ENCODE peak calls at places on chromosome 10, in six cellular contexts. R is A549, U is NB4, X is K562, V is GM12878, C is HepG2. B is an unnamed sample.
A peak's percentile ranks its signal among the peaks of the same experiment; 100 is the strongest.

GRCh38 chr10:63720072-63720537 is 198.9 kb downstream of the REEP3 start:
- DNase-seq in R (peak; percentile 57), U (peak; percentile 73), X (peak; percentile 60), V (peak; percentile 25), C (peak; percentile 48), B (peak; percentile 62)

GRCh38 chr10:89213191-89213808 is 6.2 kb upstream of the CH25H start:
- DNase-seq in R (peak; percentile 37), U (peak; percentile 54), X (peak; percentile 26), V (no peak), C (peak; percentile 13), B (peak; percentile 63)

GRCh38 chr10:4851846-4852245 is 25.8 kb downstream of the AKR1E2 start:
- DNase-seq in R (no peak), U (no peak), X (no peak), V (no peak), C (no peak), B (no peak)

GRCh38 chr10:24908793-24909423 is 43.5 kb downstream of the PRTFDC1 start:
- DNase-seq in R (peak; percentile 53), U (peak; percentile 45), X (no peak), V (no peak), C (peak; percentile 17), B (peak; percentile 55)

GRCh38 chr10:69901623-69902505 is 100.2 kb downstream of the COL13A1 start:
- DNase-seq in R (peak; percentile 52), U (peak; percentile 41), X (peak; percentile 78), V (no peak), C (peak; percentile 50), B (peak; percentile 71)

GRCh38 chr10:30581779-30582380 is 47.7 kb downstream of the LYZL2 start:
- DNase-seq in R (peak; percentile 72), U (peak; percentile 50), X (peak; percentile 71), V (no peak), C (peak; percentile 51), B (peak; percentile 70)

GRCh38 chr10:30433779-30434272 is at the start of gene MAP3K8:
- DNase-seq in R (peak; percentile 94), U (peak; percentile 94), X (peak; percentile 74), V (peak; percentile 84), C (peak; percentile 89), B (peak; percentile 97)

GRCh38 chr10:59346321-59346720 is 16.0 kb downstream of the FAM13C start:
- DNase-seq in R (no peak), U (no peak), X (no peak), V (no peak), C (no peak), B (no peak)

GRCh38 chr10:72077275-72077990 is 10.9 kb downstream of the SPOCK2 start:
- DNase-seq in R (no peak), U (no peak), X (no peak), V (no peak), C (no peak), B (no peak)

GRCh38 chr10:61842755-61843497 is 58.6 kb upstream of the ARID5B start:
- DNase-seq in R (no peak), U (no peak), X (no peak), V (no peak), C (no peak), B (no peak)

GRCh38 chr10:50991496-50992355 is 82.6 kb upstream of the PRKG1 start:
- DNase-seq in R (no peak), U (no peak), X (no peak), V (no peak), C (no peak), B (peak; percentile 37)

GRCh38 chr10:61642692-61643091 is 20.0 kb upstream of the CABCOCO1 start:
- DNase-seq in R (no peak), U (no peak), X (no peak), V (no peak), C (no peak), B (peak; percentile 96)

GRCh38 chr10:37488792-37489657 is 363.6 kb downstream of the ANKRD30A start:
- DNase-seq in R (peak; percentile 98), U (peak; percentile 99), X (no peak), V (no peak), C (peak; percentile 1), B (no peak)

GRCh38 chr10:49600781-49601400 is 9.2 kb upstream of the SLC18A3 start:
- DNase-seq in R (no peak), U (no peak), X (no peak), V (no peak), C (no peak), B (no peak)

GRCh38 chr10:129964611-129965417 is 740 bp upstream of the EBF3 start:
- DNase-seq in R (no peak), U (peak; percentile 80), X (no peak), V (no peak), C (no peak), B (no peak)

GRCh38 chr10:114157912-114158311 is 16.1 kb downstream of the CCDC186 start:
- DNase-seq in R (peak; percentile 22), U (no peak), X (no peak), V (no peak), C (no peak), B (no peak)

GRCh38 chr10:60911715-60912114 is 32.3 kb downstream of the RHOBTB1 start:
- DNase-seq in R (no peak), U (no peak), X (no peak), V (no peak), C (no peak), B (no peak)

GRCh38 chr10:1374501-1374900 is 318.3 kb downstream of the WDR37 start:
- DNase-seq in R (no peak), U (no peak), X (no peak), V (no peak), C (no peak), B (no peak)
- TF ChIP-seq MYC in R (no peak), U (no peak), X (no peak), V (no peak), C (no peak), B (no peak)

GRCh38 chr10:17737021-17737965 is 14.7 kb upstream of the TMEM236 start:
- DNase-seq in R (peak; percentile 30), U (peak; percentile 30), X (no peak), V (no peak), C (peak; percentile 24), B (peak; percentile 43)
- TF ChIP-seq MYC in R (no peak), U (no peak), X (no peak), V (no peak), C (no peak), B (no peak)

GRCh38 chr10:104791471-104791870 is 150.4 kb downstream of the SORCS3 start:
- DNase-seq in R (no peak), U (no peak), X (no peak), V (no peak), C (no peak), B (no peak)

GRCh38 chr10:104796817-104797216 is 155.7 kb downstream of the SORCS3 start:
- DNase-seq in R (no peak), U (no peak), X (no peak), V (no peak), C (no peak), B (no peak)

GRCh38 chr10:104795411-104795810 is 154.3 kb downstream of the SORCS3 start:
- DNase-seq in R (no peak), U (no peak), X (no peak), V (no peak), C (no peak), B (no peak)
- TF ChIP-seq MYC in R (no peak), U (no peak), X (no peak), V (no peak), C (no peak), B (no peak)

DNA sequence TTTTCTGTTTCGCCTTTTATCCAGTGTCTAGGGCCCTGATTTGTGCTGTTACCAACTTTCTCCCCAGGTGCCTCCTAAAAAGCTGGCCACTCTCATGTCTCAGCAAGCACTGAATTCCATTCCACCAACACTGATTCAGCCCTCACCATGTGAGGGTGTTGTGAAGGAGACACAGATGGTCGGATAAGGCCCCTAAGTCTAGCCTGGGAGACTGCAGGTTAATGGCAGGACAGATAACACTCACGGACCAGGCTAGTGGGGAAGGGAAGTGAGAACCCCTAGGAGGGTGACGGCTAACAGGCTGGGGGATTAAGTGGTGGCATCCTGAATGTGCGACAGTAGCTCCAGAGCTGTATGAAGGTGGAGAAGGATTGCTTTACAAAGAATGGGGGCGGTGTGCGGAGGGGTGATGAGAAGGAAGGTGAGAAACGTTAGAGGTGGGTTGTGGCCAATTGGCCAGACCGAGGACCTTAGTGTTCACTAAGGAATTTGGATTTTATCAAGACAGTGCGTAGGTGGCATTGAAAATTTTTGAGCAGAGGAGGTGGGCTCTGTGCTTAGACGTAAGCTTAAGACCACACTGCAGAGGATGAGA is 3.8 kb upstream of the DUSP5 start:
- DNase-seq in R (no peak), U (no peak), X (no peak), V (no peak), C (no peak), B (no peak)
- TF ChIP-seq MYC in R (no peak), U (no peak), X (no peak), V (no peak), C (no peak), B (no peak)

GRCh38 chr10:128080641-128081040 is 45.6 kb downstream of the MKI67 start:
- DNase-seq in R (no peak), U (no peak), X (no peak), V (no peak), C (no peak), B (no peak)

GRCh38 chr10:128077155-128077875 is 48.9 kb downstream of the MKI67 start:
- DNase-seq in R (no peak), U (no peak), X (no peak), V (no peak), C (no peak), B (no peak)

GRCh38 chr10:128080231-128080630 is 46.0 kb downstream of the MKI67 start:
- DNase-seq in R (no peak), U (no peak), X (no peak), V (no peak), C (no peak), B (no peak)

GRCh38 chr10:128074589-128074988 is 51.6 kb downstream of the MKI67 start:
- DNase-seq in R (no peak), U (no peak), X (no peak), V (no peak), C (no peak), B (no peak)

GRCh38 chr10:128078136-128078969 is 47.9 kb downstream of the MKI67 start:
- DNase-seq in R (peak; percentile 46), U (peak; percentile 44), X (peak; percentile 50), V (no peak), C (peak; percentile 28), B (peak; percentile 39)
- TF ChIP-seq MYC in R (no peak), U (no peak), X (no peak), V (no peak), C (no peak), B (no peak)